ENCODE peak calls at places on chromosomes 7 and 10, in five cellular contexts. One of them, this sample, is unnamed.

GRCh38 chr7:141354251-141354650 is 197.0 kb upstream of the AGK start:
- DNase-seq in amygdala: no peak
- DNase-seq in HT1080: peak; percentile 84
- DNase-seq in Right ventricle myocardium superior: no peak
- DNase-seq in neuronal stem cell: no peak
- DNase-seq in this sample: no peak

GRCh38 chr7:2520131-2520807 is 695 bp downstream of the LFNG start:
- DNase-seq in amygdala: no peak
- DNase-seq in HT1080: no peak
- DNase-seq in Right ventricle myocardium superior: peak; percentile 65
- DNase-seq in neuronal stem cell: no peak
- DNase-seq in this sample: no peak

GRCh38 chr10:104993085-104993484 is 352.0 kb downstream of the SORCS3 start:
- DNase-seq in amygdala: no peak
- DNase-seq in HT1080: no peak
- DNase-seq in Right ventricle myocardium superior: no peak
- DNase-seq in neuronal stem cell: no peak
- DNase-seq in this sample: no peak

GRCh38 chr10:1159131-1160061 is 103.2 kb downstream of the WDR37 start:
- DNase-seq in amygdala: no peak
- DNase-seq in HT1080: no peak
- DNase-seq in Right ventricle myocardium superior: no peak
- DNase-seq in neuronal stem cell: no peak
- DNase-seq in this sample: no peak

GRCh38 chr10:124539935-124540641 is 78.5 kb downstream of the LHPP start:
- DNase-seq in amygdala: peak; percentile 43
- DNase-seq in HT1080: peak; percentile 20
- DNase-seq in Right ventricle myocardium superior: peak; percentile 86
- DNase-seq in neuronal stem cell: peak; percentile 57
- DNase-seq in this sample: peak; percentile 61

GRCh38 chr7:47933229-47933628 is 15.0 kb downstream of the PKD1L1 start:
- DNase-seq in amygdala: no peak
- DNase-seq in HT1080: no peak
- DNase-seq in Right ventricle myocardium superior: no peak
- DNase-seq in neuronal stem cell: no peak
- DNase-seq in this sample: no peak

GRCh38 chr7:99326408-99326782 is 697 bp downstream of the ARPC1A start:
- DNase-seq in amygdala: no peak
- DNase-seq in HT1080: no peak
- DNase-seq in Right ventricle myocardium superior: no peak
- DNase-seq in neuronal stem cell: no peak
- DNase-seq in this sample: no peak

GRCh38 chr10:58414270-58415041 is 29.2 kb downstream of the TFAM start:
- DNase-seq in amygdala: no peak
- DNase-seq in HT1080: peak; percentile 70
- DNase-seq in Right ventricle myocardium superior: no peak
- DNase-seq in neuronal stem cell: no peak
- DNase-seq in this sample: no peak

GRCh38 chr7:5422324-5423271 is 1.0 kb downstream of the TNRC18 start:
- DNase-seq in amygdala: no peak
- DNase-seq in HT1080: peak; percentile 33
- DNase-seq in Right ventricle myocardium superior: peak; percentile 58
- DNase-seq in neuronal stem cell: no peak
- DNase-seq in this sample: no peak

GRCh38 chr7:140230862-140231778 is 54.3 kb upstream of the KDM7A start:
- DNase-seq in amygdala: no peak
- DNase-seq in HT1080: no peak
- DNase-seq in Right ventricle myocardium superior: peak; percentile 73
- DNase-seq in neuronal stem cell: peak; percentile 50
- DNase-seq in this sample: peak; percentile 64

GRCh38 chr7:68433462-68433861 is 1164.8 kb upstream of the AUTS2 start:
- DNase-seq in amygdala: no peak
- DNase-seq in HT1080: no peak
- DNase-seq in Right ventricle myocardium superior: no peak
- DNase-seq in neuronal stem cell: no peak
- DNase-seq in this sample: no peak

GRCh38 chr10:22899775-22900174 is 28.1 kb upstream of the ARMC3 start:
- DNase-seq in amygdala: no peak
- DNase-seq in HT1080: no peak
- DNase-seq in Right ventricle myocardium superior: no peak
- DNase-seq in neuronal stem cell: no peak
- DNase-seq in this sample: no peak

GRCh38 chr10:100774876-100775275 is 29.5 kb downstream of the PAX2 start:
- DNase-seq in amygdala: no peak
- DNase-seq in HT1080: no peak
- DNase-seq in Right ventricle myocardium superior: no peak
- DNase-seq in neuronal stem cell: no peak
- DNase-seq in this sample: no peak

GRCh38 chr10:30639946-30640786 is 10.6 kb upstream of the LYZL2 start:
- DNase-seq in amygdala: no peak
- DNase-seq in HT1080: peak; percentile 44
- DNase-seq in Right ventricle myocardium superior: no peak
- DNase-seq in neuronal stem cell: peak; percentile 53
- DNase-seq in this sample: no peak

GRCh38 chr7:111855842-111856227 is 293.5 kb upstream of the IMMP2L start:
- DNase-seq in amygdala: no peak
- DNase-seq in HT1080: no peak
- DNase-seq in Right ventricle myocardium superior: no peak
- DNase-seq in neuronal stem cell: no peak
- DNase-seq in this sample: no peak

GRCh38 chr7:155874411-155874810 is 62.1 kb upstream of the SHH start:
- DNase-seq in amygdala: no peak
- DNase-seq in HT1080: no peak
- DNase-seq in Right ventricle myocardium superior: no peak
- DNase-seq in neuronal stem cell: no peak
- DNase-seq in this sample: no peak

GRCh38 chr10:89301721-89302445 is at the start of gene IFIT2:
- DNase-seq in amygdala: no peak
- DNase-seq in HT1080: peak; percentile 68
- DNase-seq in Right ventricle myocardium superior: no peak
- DNase-seq in neuronal stem cell: no peak
- DNase-seq in this sample: no peak